ENCODE peak calls at places on chromosomes 7 and 10, in six cellular contexts. B is NCI-H1092 treated with DMSO at 0.1 percent for 48 hours, D is cardiac muscle cell, N is NCI-H345, R is NCI-H82, F is DMS79. I is an unnamed sample.

GRCh38 chr7:47574473-47575328 is 7.2 kb downstream of the TNS3 start:
- DNase-seq in F (no peak), N (no peak), D (no peak), R (no peak), B (no peak), I (no peak)

GRCh38 chr7:95737828-95738505 is 34.4 kb upstream of the DYNC1I1 start:
- DNase-seq in R (no peak), D (no peak), N (peak; percentile 8), F (no peak), B (peak; percentile 41), I (no peak)

GRCh38 chr7:129514683-129515082 is 12.4 kb downstream of the SMKR1 start:
- DNase-seq in N (no peak), R (no peak), D (no peak), B (no peak), F (peak; percentile 46), I (no peak)

GRCh38 chr7:11060883-11061282 is 87.2 kb downstream of the PHF14 start:
- DNase-seq in B (no peak), F (no peak), N (no peak), D (no peak), R (no peak), I (no peak)

GRCh38 chr10:43998021-43998809 is 349.5 kb upstream of the ZNF32 start:
- DNase-seq in N (no peak), R (no peak), F (no peak), B (no peak), D (peak; percentile 67), I (no peak)

GRCh38 chr10:60731134-60731883 is 47.0 kb upstream of the CDK1 start:
- DNase-seq in D (no peak), R (no peak), N (no peak), F (no peak), B (no peak), I (no peak)

GRCh38 chr10:122294006-122294405 is 22.9 kb downstream of the BTBD16 start:
- DNase-seq in F (no peak), D (no peak), R (no peak), N (no peak), B (no peak), I (no peak)

GRCh38 chr7:78939669-78940068 is 513.8 kb downstream of the MAGI2 start:
- DNase-seq in N (peak; percentile 71), D (no peak), R (no peak), B (no peak), F (no peak), I (peak; percentile 88)

GRCh38 chr10:117537904-117538524 is 4.5 kb upstream of the EMX2 start:
- DNase-seq in N (no peak), F (no peak), B (no peak), D (no peak), R (no peak), I (no peak)

GRCh38 chr10:23340346-23340745 is 4.3 kb downstream of the C10orf67 start:
- DNase-seq in D (no peak), F (no peak), R (no peak), B (no peak), N (no peak), I (no peak)

GRCh38 chr7:100611983-100612729 is at the start of gene MOSPD3:
- DNase-seq in B (peak; percentile 100), F (peak; percentile 99), R (peak; percentile 99), D (peak; percentile 99), N (peak; percentile 99), I (peak; percentile 98)

GRCh38 chr10:11148638-11149037 is 131.0 kb downstream of the CELF2 start:
- DNase-seq in R (no peak), B (no peak), N (no peak), F (no peak), D (peak; percentile 36), I (no peak)

GRCh38 chr7:47579458-47579857 is 2.5 kb downstream of the TNS3 start:
- DNase-seq in R (no peak), F (no peak), N (no peak), B (no peak), D (no peak), I (no peak)

GRCh38 chr10:17238445-17239275 is 10.6 kb downstream of the VIM start:
- DNase-seq in N (no peak), R (no peak), F (no peak), D (no peak), B (no peak), I (no peak)

GRCh38 chr10:126969310-126969709 is 64.1 kb downstream of the DOCK1 start:
- DNase-seq in F (no peak), D (no peak), R (peak; percentile 39), N (no peak), B (peak; percentile 5), I (no peak)

I was measured in NCI-H2029.